ENCODE peak calls at places on chromosome 19, in nine cellular contexts. E, M, P, A, V, W, N, T and S are unnamed samples.

GRCh38 chr19:5046339-5047039 is 77.6 kb downstream of the KDM4B start:
- DNase-seq in V (peak; percentile 74), T (peak; percentile 80), N (no peak), W (peak; percentile 40), A (peak; percentile 88), E (no peak), P (no peak), M (peak; percentile 57), S (no peak)

GRCh38 chr19:5445667-5446066 is 9.6 kb upstream of the ZNRF4 start:
- DNase-seq in T (no peak), A (peak; percentile 60), M (peak; percentile 19), V (no peak), W (no peak), P (no peak), N (no peak), E (no peak), S (no peak)

GRCh38 chr19:2050991-2051770 is at the start of gene MKNK2:
- DNase-seq in T (peak; percentile 94), N (peak; percentile 94), M (peak; percentile 34), W (peak; percentile 79), A (peak; percentile 96), E (peak; percentile 96), V (peak; percentile 94), P (peak; percentile 88), S (peak; percentile 86)

GRCh38 chr19:38850976-38851621 is 1.3 kb upstream of the HNRNPL start:
- DNase-seq in E (peak; percentile 39), P (no peak), N (no peak), M (no peak), W (no peak), A (peak; percentile 40), T (peak; percentile 56), V (peak; percentile 61), S (peak; percentile 40)

GRCh38 chr19:958967-959685 is 25.0 kb upstream of the WDR18 start:
- DNase-seq in W (peak; percentile 67), M (peak; percentile 73), V (no peak), P (no peak), E (no peak), T (no peak), N (no peak), A (peak; percentile 67), S (peak; percentile 9)

GRCh38 chr19:5313307-5313706 is 27.3 kb downstream of the PTPRS start:
- DNase-seq in P (no peak), V (no peak), M (no peak), W (no peak), T (no peak), E (no peak), A (no peak), N (no peak), S (no peak)

GRCh38 chr19:1626417-1627010 is 21.3 kb upstream of the UQCR11 start:
- DNase-seq in V (no peak), E (no peak), T (no peak), W (no peak), M (no peak), P (no peak), A (no peak), N (no peak), S (no peak)

GRCh38 chr19:18450934-18451836 is 13.3 kb upstream of the ISYNA1 start:
- DNase-seq in T (peak; percentile 90), N (peak; percentile 82), P (peak; percentile 87), W (peak; percentile 64), M (no peak), A (peak; percentile 80), V (peak; percentile 88), E (peak; percentile 91), S (peak; percentile 80)

GRCh38 chr19:40923934-40924391 is 41.9 kb upstream of the CYP2A7 start:
- DNase-seq in V (peak; percentile 79), A (no peak), W (no peak), P (no peak), M (no peak), T (peak; percentile 31), N (no peak), E (no peak), S (no peak)

GRCh38 chr19:40920300-40921004 is 38.4 kb upstream of the CYP2A7 start:
- DNase-seq in P (no peak), W (no peak), M (no peak), E (no peak), A (no peak), T (no peak), N (no peak), V (no peak), S (no peak)

GRCh38 chr19:40921005-40921897 is 39.2 kb upstream of the CYP2A7 start:
- DNase-seq in T (peak; percentile 87), N (no peak), V (peak; percentile 84), M (peak; percentile 77), A (peak; percentile 4), W (no peak), E (no peak), P (no peak), S (no peak)
- H3K36me3 ChIP-seq in T (no peaks in the 10 kb centered on the region), N (no peaks in the 10 kb centered on the region), V (no peaks in the 10 kb centered on the region), M (no peaks in the 10 kb centered on the region), A (no peaks in the 10 kb centered on the region), W (no peaks in the 10 kb centered on the region), E (no peaks in the 10 kb centered on the region), P (no peaks in the 10 kb centered on the region), S (no peaks in the 10 kb centered on the region)

GRCh38 chr19:41328157-41328817 is 18.3 kb downstream of the CCDC97 start:
- DNase-seq in A (no peak), W (peak; percentile 71), M (peak; percentile 52), T (no peak), V (no peak), P (no peak), N (peak; percentile 37), E (no peak), S (no peak)
- H3K36me3 ChIP-seq in A (peaks cover 7% of the 10 kb centered on the region), W (peaks cover 34% of the 10 kb centered on the region), M (peaks cover 9% of the 10 kb centered on the region), T (no peaks in the 10 kb centered on the region), V (peaks cover 36% of the 10 kb centered on the region), P (peaks cover 17% of the 10 kb centered on the region), N (peaks cover 34% of the 10 kb centered on the region), E (no peaks in the 10 kb centered on the region), S (peaks cover 47% of the 10 kb centered on the region)

DNA sequence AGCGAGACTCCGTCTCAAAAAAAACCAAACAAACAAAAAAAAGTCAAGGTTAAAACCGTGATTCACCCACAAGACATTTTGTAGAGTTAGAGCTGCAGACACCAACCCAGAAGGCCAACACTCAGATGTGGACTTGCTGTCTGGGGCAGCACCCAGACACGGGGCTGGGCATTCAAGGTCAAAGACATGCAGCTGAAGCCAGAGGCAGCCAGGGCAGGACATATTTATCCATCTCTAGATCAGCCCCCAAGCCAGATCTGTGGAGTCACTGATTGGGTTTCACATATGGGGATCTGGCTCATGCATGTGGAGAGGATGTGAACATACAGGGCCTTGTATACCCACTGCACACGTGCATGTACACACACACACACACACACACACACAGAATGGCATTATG is 3.6 kb downstream of the KLK15 start:
- DNase-seq in V (no peak), P (no peak), M (no peak), T (no peak), N (no peak), A (no peak), E (no peak), W (no peak), S (no peak)
- H3K36me3 ChIP-seq in V (no peaks in the 10 kb centered on the region), P (no peaks in the 10 kb centered on the region), M (no peaks in the 10 kb centered on the region), T (no peaks in the 10 kb centered on the region), N (no peaks in the 10 kb centered on the region), A (no peaks in the 10 kb centered on the region), E (no peaks in the 10 kb centered on the region), W (no peaks in the 10 kb centered on the region), S (no peaks in the 10 kb centered on the region)

DNA sequence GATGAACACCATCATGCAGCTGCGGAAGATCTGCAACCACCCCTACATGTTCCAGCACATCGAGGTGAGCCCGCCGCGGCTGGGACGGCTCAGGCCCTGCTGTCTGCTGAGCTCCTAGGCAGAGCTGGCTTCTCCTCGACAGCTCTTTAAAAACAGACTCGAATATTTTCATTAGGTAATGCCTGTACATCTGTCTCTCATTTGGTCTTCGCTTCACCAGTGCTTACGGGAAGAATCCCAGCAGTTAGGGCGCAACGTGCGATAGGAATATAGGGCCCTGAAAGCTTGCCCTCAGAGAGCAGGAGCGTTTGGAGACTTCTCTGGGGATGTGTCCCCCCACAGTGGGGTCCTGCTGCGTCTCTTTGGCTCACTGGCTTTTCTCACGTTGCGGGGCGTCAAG is 63.8 kb upstream of the LDLR start:
- DNase-seq in A (no peak), M (no peak), T (no peak), N (no peak), E (no peak), P (no peak), V (no peak), W (no peak), S (no peak)
- H3K36me3 ChIP-seq in A (peaks cover 10% of the 10 kb centered on the region), M (peaks cover 64% of the 10 kb centered on the region), T (peaks cover 11% of the 10 kb centered on the region), N (peaks cover 85% of the 10 kb centered on the region), E (peaks cover 60% of the 10 kb centered on the region), P (peaks cover 88% of the 10 kb centered on the region), V (peaks cover 99% of the 10 kb centered on the region), W (peaks cover 91% of the 10 kb centered on the region), S (peaks cover 78% of the 10 kb centered on the region)

GRCh38 chr19:16391301-16392055 is 66.9 kb downstream of the KLF2 start:
- DNase-seq in T (no peak), M (no peak), A (no peak), W (no peak), E (no peak), P (no peak), N (no peak), V (no peak), S (no peak)
- H3K36me3 ChIP-seq in T (no peaks in the 10 kb centered on the region), M (peaks cover 11% of the 10 kb centered on the region), A (peaks cover 25% of the 10 kb centered on the region), W (peaks cover 22% of the 10 kb centered on the region), E (peaks cover 33% of the 10 kb centered on the region), P (peaks cover 50% of the 10 kb centered on the region), N (peaks cover 32% of the 10 kb centered on the region), V (peaks cover 48% of the 10 kb centered on the region), S (peaks cover 20% of the 10 kb centered on the region)